ENCODE peak calls at places on chromosome 18, in seven cellular contexts. J is keratinocyte, G is neural crest cell, O is cardiac muscle cell, M is NCI-H2081, Z is type B pancreatic cell, P is GM13976. V is an unnamed sample.

GRCh38 chr18:67862069-67862468 is 345.5 kb upstream of the DSEL start:
- DNase-seq in J (no peak), G (no peak), O (no peak), M (no peak), Z (no peak), P (no peak), V (no peak)

GRCh38 chr18:55239764-55240163 is 280.5 kb upstream of the CCDC68 start:
- DNase-seq in J (no peak), G (no peak), O (peak), M (no peak), Z (no peak), P (no peak), V (no peak)

GRCh38 chr18:8031496-8031895 is 464.4 kb downstream of the PTPRM start:
- DNase-seq in J (no peak), G (no peak), O (no peak), M (no peak), Z (no peak), P (no peak), V (no peak)

GRCh38 chr18:28735731-28736130 is 558.8 kb upstream of the CDH2 start:
- DNase-seq in J (no peak), G (no peak), O (peak), M (no peak), Z (no peak), P (no peak), V (no peak)

GRCh38 chr18:56741685-56742084 is 90.5 kb downstream of the WDR7 start:
- DNase-seq in J (no peak), G (no peak), O (no peak), M (no peak), Z (no peak), P (no peak), V (no peak)

GRCh38 chr18:55633032-55633431 is 45.0 kb upstream of the TCF4 start:
- DNase-seq in J (no peak), G (no peak), O (peak), M (no peak), Z (no peak), P (no peak), V (no peak)

GRCh38 chr18:48711651-48712486 is 173.0 kb downstream of the CTIF start:
- DNase-seq in J (no peak), G (no peak), O (peak), M (peak), Z (no peak), P (peak), V (no peak)

GRCh38 chr18:48539406-48540328 is 836 bp downstream of the CTIF start:
- DNase-seq in J (no peak), G (peak), O (peak), M (peak), Z (peak), P (peak), V (no peak)

V was measured in mesenteric fat pad.